ENCODE peak calls at places on chromosomes 4 and X, in seven cellular contexts. One of them, this sample, is unnamed.

GRCh38 chr4:138192113-138192512 is 50.0 kb downstream of the SLC7A11 start:
- DNase-seq in NCI-H524 treated with DMSO at 0.1 percent for 48 hours: no peak
- DNase-seq in AG09319: no peak
- DNase-seq in caudate nucleus: no peak
- DNase-seq in activated gamma-delta T cell: no peak
- DNase-seq in AG08396: no peak
- DNase-seq in upper lobe of right lung: no peak
- DNase-seq in this sample: peak

GRCh38 chr4:26135331-26135730 is 185.5 kb upstream of the RBPJ start:
- DNase-seq in NCI-H524 treated with DMSO at 0.1 percent for 48 hours: no peak
- DNase-seq in AG09319: no peak
- DNase-seq in caudate nucleus: no peak
- DNase-seq in activated gamma-delta T cell: no peak
- DNase-seq in AG08396: no peak
- DNase-seq in upper lobe of right lung: no peak
- DNase-seq in this sample: no peak

GRCh38 chr4:8050555-8051206 is 107.9 kb downstream of the ABLIM2 start:
- DNase-seq in NCI-H524 treated with DMSO at 0.1 percent for 48 hours: no peak
- DNase-seq in AG09319: no peak
- DNase-seq in caudate nucleus: peak
- DNase-seq in activated gamma-delta T cell: no peak
- DNase-seq in AG08396: peak
- DNase-seq in upper lobe of right lung: peak
- DNase-seq in this sample: no peak

GRCh38 chrX:72031118-72031517 is 100.6 kb downstream of the RTL5 start:
- DNase-seq in NCI-H524 treated with DMSO at 0.1 percent for 48 hours: no peak
- DNase-seq in AG09319: no peak
- DNase-seq in caudate nucleus: no peak
- DNase-seq in activated gamma-delta T cell: no peak
- DNase-seq in AG08396: no peak
- DNase-seq in upper lobe of right lung: no peak
- DNase-seq in this sample: no peak

GRCh38 chrX:12446342-12447075 is 308.2 kb downstream of the FRMPD4 start:
- DNase-seq in NCI-H524 treated with DMSO at 0.1 percent for 48 hours: no peak
- DNase-seq in AG09319: no peak
- DNase-seq in caudate nucleus: no peak
- DNase-seq in activated gamma-delta T cell: no peak
- DNase-seq in AG08396: peak
- DNase-seq in upper lobe of right lung: no peak
- DNase-seq in this sample: peak

GRCh38 chrX:2710496-2710895 is 19.4 kb downstream of the CD99 start:
- DNase-seq in NCI-H524 treated with DMSO at 0.1 percent for 48 hours: no peak
- DNase-seq in AG09319: no peak
- DNase-seq in caudate nucleus: no peak
- DNase-seq in activated gamma-delta T cell: no peak
- DNase-seq in AG08396: no peak
- DNase-seq in upper lobe of right lung: no peak
- DNase-seq in this sample: peak

GRCh38 chr4:80492761-80493160 is 157.2 kb downstream of the CFAP299 start:
- DNase-seq in NCI-H524 treated with DMSO at 0.1 percent for 48 hours: no peak
- DNase-seq in AG09319: no peak
- DNase-seq in caudate nucleus: no peak
- DNase-seq in activated gamma-delta T cell: no peak
- DNase-seq in AG08396: no peak
- DNase-seq in upper lobe of right lung: no peak
- DNase-seq in this sample: no peak

GRCh38 chrX:138711399-138712347 is at the start of gene FGF13:
- DNase-seq in NCI-H524 treated with DMSO at 0.1 percent for 48 hours: no peak
- DNase-seq in AG09319: no peak
- DNase-seq in caudate nucleus: peak
- DNase-seq in activated gamma-delta T cell: no peak
- DNase-seq in AG08396: peak
- DNase-seq in upper lobe of right lung: peak
- DNase-seq in this sample: no peak

GRCh38 chrX:119181491-119181890 is 53.9 kb upstream of the KIAA1210 start:
- DNase-seq in NCI-H524 treated with DMSO at 0.1 percent for 48 hours: no peak
- DNase-seq in AG09319: no peak
- DNase-seq in caudate nucleus: no peak
- DNase-seq in activated gamma-delta T cell: no peak
- DNase-seq in AG08396: no peak
- DNase-seq in upper lobe of right lung: no peak
- DNase-seq in this sample: peak

GRCh38 chr4:135418353-135418752 is 1216.8 kb upstream of the PABPC4L start:
- DNase-seq in NCI-H524 treated with DMSO at 0.1 percent for 48 hours: no peak
- DNase-seq in AG09319: no peak
- DNase-seq in caudate nucleus: no peak
- DNase-seq in activated gamma-delta T cell: no peak
- DNase-seq in AG08396: no peak
- DNase-seq in upper lobe of right lung: no peak
- DNase-seq in this sample: peak

GRCh38 chr4:113116414-113117345 is 67.2 kb downstream of the ANK2 start:
- DNase-seq in NCI-H524 treated with DMSO at 0.1 percent for 48 hours: no peak
- DNase-seq in AG09319: no peak
- DNase-seq in caudate nucleus: peak
- DNase-seq in activated gamma-delta T cell: no peak
- DNase-seq in AG08396: no peak
- DNase-seq in upper lobe of right lung: no peak
- DNase-seq in this sample: no peak

GRCh38 chr4:87370071-87370470 is 20.9 kb downstream of the HSD17B11 start:
- DNase-seq in NCI-H524 treated with DMSO at 0.1 percent for 48 hours: no peak
- DNase-seq in AG09319: no peak
- DNase-seq in caudate nucleus: no peak
- DNase-seq in activated gamma-delta T cell: no peak
- DNase-seq in AG08396: no peak
- DNase-seq in upper lobe of right lung: no peak
- DNase-seq in this sample: no peak

GRCh38 chr4:121185960-121186359 is 21.8 kb upstream of the TNIP3 start:
- DNase-seq in NCI-H524 treated with DMSO at 0.1 percent for 48 hours: no peak
- DNase-seq in AG09319: no peak
- DNase-seq in caudate nucleus: no peak
- DNase-seq in activated gamma-delta T cell: no peak
- DNase-seq in AG08396: no peak
- DNase-seq in upper lobe of right lung: no peak
- DNase-seq in this sample: no peak

GRCh38 chrX:20265726-20266681 is 705 bp downstream of the RPS6KA3 start:
- DNase-seq in NCI-H524 treated with DMSO at 0.1 percent for 48 hours: no peak
- DNase-seq in AG09319: no peak
- DNase-seq in caudate nucleus: peak
- DNase-seq in activated gamma-delta T cell: peak
- DNase-seq in AG08396: no peak
- DNase-seq in upper lobe of right lung: peak
- DNase-seq in this sample: no peak

GRCh38 chr4:153409924-153410501 is 56.1 kb upstream of the TMEM131L start:
- DNase-seq in NCI-H524 treated with DMSO at 0.1 percent for 48 hours: peak
- DNase-seq in AG09319: no peak
- DNase-seq in caudate nucleus: no peak
- DNase-seq in activated gamma-delta T cell: no peak
- DNase-seq in AG08396: no peak
- DNase-seq in upper lobe of right lung: no peak
- DNase-seq in this sample: no peak

GRCh38 chrX:54066841-54067240 is 22.6 kb upstream of the PHF8 start:
- DNase-seq in NCI-H524 treated with DMSO at 0.1 percent for 48 hours: no peak
- DNase-seq in AG09319: peak
- DNase-seq in caudate nucleus: no peak
- DNase-seq in activated gamma-delta T cell: no peak
- DNase-seq in AG08396: peak
- DNase-seq in upper lobe of right lung: no peak
- DNase-seq in this sample: no peak

GRCh38 chrX:38514014-38514854 is 47.1 kb upstream of the TSPAN7 start:
- DNase-seq in NCI-H524 treated with DMSO at 0.1 percent for 48 hours: no peak
- DNase-seq in AG09319: no peak
- DNase-seq in caudate nucleus: no peak
- DNase-seq in activated gamma-delta T cell: no peak
- DNase-seq in AG08396: no peak
- DNase-seq in upper lobe of right lung: no peak
- DNase-seq in this sample: no peak